ENCODE peak calls at places on chromosomes 7 and 10, in four cellular contexts. I, N, E and O are unnamed samples.

GRCh38 chr10:7458554-7458953 is 47.7 kb upstream of the SFMBT2 start:
- DNase-seq in I (no peak), N (no peak), E (no peak), O (no peak)

GRCh38 chr7:102407910-102408309 is 11.7 kb downstream of the PRKRIP1 start:
- DNase-seq in I (no peak), N (no peak), E (no peak), O (no peak)

GRCh38 chr10:46787321-46787615 is 124.0 kb upstream of the PTPN20 start:
- DNase-seq in I (no peak), N (peak; percentile 39), E (no peak), O (peak; percentile 46)

GRCh38 chr10:93488956-93489528 is 6.9 kb upstream of the MYOF start:
- DNase-seq in I (no peak), N (peak; percentile 59), E (no peak), O (peak; percentile 40)

GRCh38 chr7:95929710-95930295 is 157.4 kb downstream of the DYNC1I1 start:
- DNase-seq in I (no peak), N (no peak), E (no peak), O (no peak)

GRCh38 chr7:157493017-157493416 is 156.2 kb downstream of the DNAJB6 start:
- DNase-seq in I (no peak), N (no peak), E (no peak), O (peak; percentile 9)

GRCh38 chr7:154480817-154481216 is 428.6 kb downstream of the DPP6 start:
- DNase-seq in I (no peak), N (no peak), E (peak; percentile 82), O (no peak)

GRCh38 chr10:44293842-44294241 is 91.1 kb downstream of the CXCL12 start:
- DNase-seq in I (no peak), N (no peak), E (no peak), O (no peak)

GRCh38 chr10:78535716-78536218 is 502.1 kb downstream of the RPS24 start:
- DNase-seq in I (no peak), N (no peak), E (no peak), O (no peak)

GRCh38 chr7:135385209-135385608 is 124.7 kb downstream of the CNOT4 start:
- DNase-seq in I (no peak), N (no peak), E (peak; percentile 87), O (no peak)

GRCh38 chr10:89295597-89295996 is 6.2 kb upstream of the IFIT2 start:
- DNase-seq in I (no peak), N (no peak), E (no peak), O (no peak)